ENCODE peak calls at places on chromosome 7, in five cellular contexts. C, K, X, D and R are unnamed samples.

GRCh38 chr7:150324366-150324961 is 1.1 kb upstream of the ACTR3C start:
- DNase-seq in C (no peak), K (no peak), X (no peak), D (no peak), R (no peak)

GRCh38 chr7:156160811-156161210 is 348.5 kb upstream of the SHH start:
- DNase-seq in C (no peak), K (no peak), X (no peak), D (no peak), R (peak; percentile 40)

GRCh38 chr7:156827587-156828203 is 65.3 kb downstream of the LMBR1 start:
- DNase-seq in C (no peak), K (no peak), X (no peak), D (no peak), R (no peak)

GRCh38 chr7:88927-89921 is 103.1 kb upstream of the FAM20C start:
- DNase-seq in C (no peak), K (no peak), X (peak; percentile 30), D (no peak), R (peak; percentile 31)

GRCh38 chr7:96996111-96996936 is 9.0 kb upstream of the DLX6 start:
- DNase-seq in C (no peak), K (no peak), X (no peak), D (no peak), R (no peak)

GRCh38 chr7:7964250-7964649 is 4.3 kb upstream of the GLCCI1 start:
- DNase-seq in C (no peak), K (no peak), X (no peak), D (no peak), R (no peak)

GRCh38 chr7:105003875-105004510 is 10.0 kb upstream of the KMT2E start:
- DNase-seq in C (no peak), K (no peak), X (no peak), D (no peak), R (no peak)

GRCh38 chr7:40000734-40001315 is 50.8 kb downstream of the CDK13 start:
- DNase-seq in C (no peak), K (no peak), X (no peak), D (no peak), R (no peak)

GRCh38 chr7:64869912-64870562 is 33.0 kb upstream of the ZNF273 start:
- DNase-seq in C (no peak), K (no peak), X (no peak), D (no peak), R (peak; percentile 26)

GRCh38 chr7:121113288-121113687 is 124.8 kb downstream of the CPED1 start:
- DNase-seq in C (no peak), K (no peak), X (no peak), D (no peak), R (no peak)

GRCh38 chr7:120856621-120857352 is 1.2 kb downstream of the TSPAN12 start:
- DNase-seq in C (no peak), K (no peak), X (peak; percentile 28), D (no peak), R (peak; percentile 37)

GRCh38 chr7:150648358-150649083 is 16.3 kb upstream of the GIMAP6 start:
- DNase-seq in C (no peak), K (no peak), X (no peak), D (no peak), R (no peak)

GRCh38 chr7:114085592-114086490 is 167.0 kb upstream of the PPP1R3A start:
- DNase-seq in C (peak; percentile 60), K (no peak), X (peak; percentile 55), D (no peak), R (peak; percentile 85)

GRCh38 chr7:33876600-33877274 is 28.6 kb upstream of the BMPER start:
- DNase-seq in C (no peak), K (no peak), X (no peak), D (no peak), R (no peak)

GRCh38 chr7:158377800-158378623 is 209.6 kb downstream of the PTPRN2 start:
- DNase-seq in C (no peak), K (no peak), X (no peak), D (no peak), R (no peak)

GRCh38 chr7:158373761-158374545 is 213.7 kb downstream of the PTPRN2 start:
- DNase-seq in C (no peak), K (no peak), X (no peak), D (no peak), R (no peak)

GRCh38 chr7:158374586-158374985 is 213.0 kb downstream of the PTPRN2 start:
- DNase-seq in C (no peak), K (no peak), X (no peak), D (no peak), R (no peak)

GRCh38 chr7:158372400-158373302 is 215.0 kb downstream of the PTPRN2 start:
- DNase-seq in C (no peak), K (no peak), X (no peak), D (no peak), R (no peak)

DNA sequence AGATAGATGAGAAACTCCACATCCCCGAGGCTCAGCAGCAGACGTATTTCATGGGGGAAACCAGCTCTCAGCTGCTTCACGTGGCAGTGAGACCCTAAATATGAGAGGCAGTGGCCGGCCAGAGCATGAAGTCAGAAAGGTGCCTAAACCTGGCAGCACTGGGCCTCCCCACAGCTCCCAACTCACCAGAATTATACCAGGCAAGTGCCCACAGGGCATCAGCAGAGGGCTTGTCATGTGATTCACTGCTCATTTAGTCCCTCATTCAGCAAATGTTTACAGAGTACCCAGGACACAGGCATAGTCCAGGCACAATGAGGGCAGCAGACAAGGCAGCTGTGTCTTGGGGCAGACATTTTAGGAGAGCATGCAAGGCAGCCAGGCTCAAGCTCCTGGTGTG is 212.6 kb downstream of the PTPRN2 start:
- DNase-seq in C (no peak), K (no peak), X (no peak), D (no peak), R (no peak)
- H3K27ac ChIP-seq in C (no peak overlapping the region), K (no peak overlapping the region), X (no peak overlapping the region), D (no peak overlapping the region), R (no peak overlapping the region)

GRCh38 chr7:130095812-130096211 is 25.5 kb downstream of the KLHDC10 start:
- DNase-seq in C (peak; percentile 32), K (no peak), X (no peak), D (no peak), R (no peak)

GRCh38 chr7:130102588-130102987 is 32.3 kb downstream of the KLHDC10 start:
- DNase-seq in C (no peak), K (no peak), X (no peak), D (no peak), R (no peak)

GRCh38 chr7:130096243-130096827 is 26.0 kb downstream of the KLHDC10 start:
- DNase-seq in C (no peak), K (no peak), X (no peak), D (no peak), R (no peak)

DNA sequence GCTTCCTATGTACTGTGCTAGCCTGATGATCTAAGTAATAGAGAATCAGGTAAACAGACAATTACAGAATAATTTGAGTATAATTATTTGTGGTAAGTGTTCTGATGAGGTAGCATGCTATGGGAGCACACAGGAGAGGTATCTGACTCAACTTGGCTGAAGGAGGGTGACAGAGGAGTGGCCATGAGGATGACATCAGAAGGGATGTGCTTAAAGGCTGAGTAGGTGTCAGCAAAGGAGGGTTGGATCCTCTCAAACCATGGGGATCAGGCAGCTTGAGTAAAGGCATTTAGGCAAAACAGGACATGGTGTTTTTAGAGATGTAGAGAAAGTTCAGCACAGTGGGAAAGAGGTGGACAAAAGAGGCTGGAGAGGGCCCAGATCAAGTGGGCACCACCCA is 29.0 kb downstream of the KLHDC10 start:
- DNase-seq in C (no peak), K (no peak), X (no peak), D (no peak), R (no peak)
- H3K27ac ChIP-seq in C (no peak overlapping the region), K (no peak overlapping the region), X (no peak overlapping the region), D (no peak overlapping the region), R (no peak overlapping the region)

GRCh38 chr7:116955340-116955739 is 2.0 kb downstream of the ST7 start:
- DNase-seq in C (no peak), K (no peak), X (no peak), D (no peak), R (no peak)
- H3K27ac ChIP-seq in C (no peak overlapping the region), K (peak overlapping the region; percentile 88), X (no peak overlapping the region), D (no peak overlapping the region), R (no peak overlapping the region)

GRCh38 chr7:134850048-134850447 is 70.6 kb downstream of the CALD1 start:
- DNase-seq in C (no peak), K (no peak), X (no peak), D (no peak), R (no peak)

GRCh38 chr7:134855467-134855866 is 76.0 kb downstream of the CALD1 start:
- DNase-seq in C (no peak), K (no peak), X (no peak), D (no peak), R (no peak)

GRCh38 chr7:134854816-134855215 is 75.4 kb downstream of the CALD1 start:
- DNase-seq in C (no peak), K (no peak), X (no peak), D (no peak), R (no peak)

GRCh38 chr7:134851141-134851540 is 71.7 kb downstream of the CALD1 start:
- DNase-seq in C (no peak), K (no peak), X (no peak), D (no peak), R (no peak)

GRCh38 chr7:134852626-134853025 is 73.2 kb downstream of the CALD1 start:
- DNase-seq in C (no peak), K (no peak), X (no peak), D (no peak), R (no peak)
- H3K27ac ChIP-seq in C (no peak overlapping the region), K (no peak overlapping the region), X (no peak overlapping the region), D (no peak overlapping the region), R (no peak overlapping the region)

GRCh38 chr7:30143748-30144251 is 9.0 kb downstream of the MTURN start:
- DNase-seq in C (no peak), K (no peak), X (no peak), D (no peak), R (no peak)
- H3K27ac ChIP-seq in C (no peak overlapping the region), K (no peak overlapping the region), X (peak overlapping the region; percentile 95), D (no peak overlapping the region), R (no peak overlapping the region)